ENCODE peak calls at places on chromosomes 2 and 18, in four cellular contexts. One of them, this sample, is unnamed.

GRCh38 chr2:235697041-235697440 is 203.2 kb downstream of the AGAP1 start:
- DNase-seq in AG09309: no peak
- DNase-seq in pancreas: no peak
- DNase-seq in choroid plexus epithelial cell: no peak
- DNase-seq in this sample: no peak

GRCh38 chr2:15561574-15562344 is 625 bp upstream of the NBAS start:
- DNase-seq in AG09309: no peak
- DNase-seq in pancreas: no peak
- DNase-seq in choroid plexus epithelial cell: peak
- DNase-seq in this sample: no peak

GRCh38 chr18:26133652-26134051 is at the start of gene PSMA8:
- DNase-seq in AG09309: no peak
- DNase-seq in pancreas: peak
- DNase-seq in choroid plexus epithelial cell: peak
- DNase-seq in this sample: no peak

GRCh38 chr2:205771063-205771462 is 88.8 kb downstream of the NRP2 start:
- DNase-seq in AG09309: no peak
- DNase-seq in pancreas: no peak
- DNase-seq in choroid plexus epithelial cell: peak
- DNase-seq in this sample: peak

GRCh38 chr2:24513672-24514071 is 22.6 kb downstream of the NCOA1 start:
- DNase-seq in AG09309: no peak
- DNase-seq in pancreas: no peak
- DNase-seq in choroid plexus epithelial cell: peak
- DNase-seq in this sample: no peak

GRCh38 chr2:41647468-41648042 is 400.3 kb upstream of the PKDCC start:
- DNase-seq in AG09309: no peak
- DNase-seq in pancreas: no peak
- DNase-seq in choroid plexus epithelial cell: no peak
- DNase-seq in this sample: no peak

GRCh38 chr2:1638281-1638860 is 105.9 kb downstream of the PXDN start:
- DNase-seq in AG09309: no peak
- DNase-seq in pancreas: no peak
- DNase-seq in choroid plexus epithelial cell: peak
- DNase-seq in this sample: no peak

GRCh38 chr2:11129598-11130449 is 25.4 kb upstream of the SLC66A3 start:
- DNase-seq in AG09309: no peak
- DNase-seq in pancreas: peak
- DNase-seq in choroid plexus epithelial cell: peak
- DNase-seq in this sample: no peak

GRCh38 chr2:3168230-3168891 is 209.3 kb downstream of the EIPR1 start:
- DNase-seq in AG09309: peak
- DNase-seq in pancreas: no peak
- DNase-seq in choroid plexus epithelial cell: peak
- DNase-seq in this sample: no peak

GRCh38 chr2:207934720-207935119 is 90.6 kb downstream of the PLEKHM3 start:
- DNase-seq in AG09309: no peak
- DNase-seq in pancreas: no peak
- DNase-seq in choroid plexus epithelial cell: no peak
- DNase-seq in this sample: no peak

GRCh38 chr2:127719301-127720218 is 18.3 kb downstream of the SFT2D3 start:
- DNase-seq in AG09309: no peak
- DNase-seq in pancreas: no peak
- DNase-seq in choroid plexus epithelial cell: no peak
- DNase-seq in this sample: no peak

GRCh38 chr2:100703744-100704143 is 116.2 kb upstream of the NPAS2 start:
- DNase-seq in AG09309: no peak
- DNase-seq in pancreas: no peak
- DNase-seq in choroid plexus epithelial cell: no peak
- DNase-seq in this sample: no peak

GRCh38 chr2:241935314-241935713 is 65.8 kb downstream of the RTP5 start:
- DNase-seq in AG09309: peak
- DNase-seq in pancreas: no peak
- DNase-seq in choroid plexus epithelial cell: peak
- DNase-seq in this sample: no peak

GRCh38 chr18:9615973-9616559 is 1.7 kb upstream of the PPP4R1 start:
- DNase-seq in AG09309: no peak
- DNase-seq in pancreas: no peak
- DNase-seq in choroid plexus epithelial cell: no peak
- DNase-seq in this sample: no peak

GRCh38 chr2:161044095-161044874 is 115.9 kb upstream of the TANK start:
- DNase-seq in AG09309: no peak
- DNase-seq in pancreas: no peak
- DNase-seq in choroid plexus epithelial cell: peak
- DNase-seq in this sample: no peak

GRCh38 chr2:71306762-71307161 is 24.8 kb upstream of the ZNF638 start:
- DNase-seq in AG09309: peak
- DNase-seq in pancreas: no peak
- DNase-seq in choroid plexus epithelial cell: no peak
- DNase-seq in this sample: no peak

GRCh38 chr2:177254433-177255226 is 9.9 kb downstream of the NFE2L2 start:
- DNase-seq in AG09309: no peak
- DNase-seq in pancreas: no peak
- DNase-seq in choroid plexus epithelial cell: peak
- DNase-seq in this sample: no peak

GRCh38 chr2:175576875-175577274 is 395.4 kb upstream of the ATP5MC3 start:
- DNase-seq in AG09309: no peak
- DNase-seq in pancreas: no peak
- DNase-seq in choroid plexus epithelial cell: no peak
- DNase-seq in this sample: no peak

GRCh38 chr18:66346833-66347595 is 256.9 kb downstream of the CDH19 start:
- DNase-seq in AG09309: no peak
- DNase-seq in pancreas: no peak
- DNase-seq in choroid plexus epithelial cell: no peak
- DNase-seq in this sample: no peak

GRCh38 chr2:12441750-12442626 is 274.7 kb upstream of the TRIB2 start:
- DNase-seq in AG09309: no peak
- DNase-seq in pancreas: no peak
- DNase-seq in choroid plexus epithelial cell: no peak
- DNase-seq in this sample: peak

GRCh38 chr2:135164431-135164830 is 112.3 kb downstream of the RAB3GAP1 start:
- DNase-seq in AG09309: peak
- DNase-seq in pancreas: no peak
- DNase-seq in choroid plexus epithelial cell: peak
- DNase-seq in this sample: peak

GRCh38 chr18:74739926-74740325 is 142.3 kb downstream of the ZNF407 start:
- DNase-seq in AG09309: no peak
- DNase-seq in pancreas: no peak
- DNase-seq in choroid plexus epithelial cell: no peak
- DNase-seq in this sample: no peak

GRCh38 chr2:118102433-118103082 is 14.3 kb downstream of the INSIG2 start:
- DNase-seq in AG09309: no peak
- DNase-seq in pancreas: no peak
- DNase-seq in choroid plexus epithelial cell: no peak
- DNase-seq in this sample: no peak

GRCh38 chr18:54791657-54792056 is 36.6 kb upstream of the RAB27B start:
- DNase-seq in AG09309: no peak
- DNase-seq in pancreas: no peak
- DNase-seq in choroid plexus epithelial cell: no peak
- DNase-seq in this sample: no peak

GRCh38 chr2:152715854-152716428 is 1.3 kb downstream of the PRPF40A start:
- DNase-seq in AG09309: no peak
- DNase-seq in pancreas: no peak
- DNase-seq in choroid plexus epithelial cell: peak
- DNase-seq in this sample: no peak

GRCh38 chr2:3147641-3148530 is 229.7 kb downstream of the EIPR1 start:
- DNase-seq in AG09309: no peak
- DNase-seq in pancreas: no peak
- DNase-seq in choroid plexus epithelial cell: no peak
- DNase-seq in this sample: no peak

GRCh38 chr2:65294701-65295100 is 67.1 kb downstream of the ACTR2 start:
- DNase-seq in AG09309: no peak
- DNase-seq in pancreas: no peak
- DNase-seq in choroid plexus epithelial cell: no peak
- DNase-seq in this sample: no peak

GRCh38 chr2:44295636-44296359 is 20.5 kb downstream of the SLC3A1 start:
- DNase-seq in AG09309: no peak
- DNase-seq in pancreas: no peak
- DNase-seq in choroid plexus epithelial cell: no peak
- DNase-seq in this sample: no peak

GRCh38 chr2:235977445-235977844 is 190.7 kb downstream of the GBX2 start:
- DNase-seq in AG09309: no peak
- DNase-seq in pancreas: no peak
- DNase-seq in choroid plexus epithelial cell: no peak
- DNase-seq in this sample: no peak

GRCh38 chr2:170973492-170974303 is 44.6 kb downstream of the GORASP2 start:
- DNase-seq in AG09309: peak
- DNase-seq in pancreas: peak
- DNase-seq in choroid plexus epithelial cell: peak
- DNase-seq in this sample: peak

GRCh38 chr2:134120160-134120717 is 133.6 kb upstream of the MGAT5 start:
- DNase-seq in AG09309: no peak
- DNase-seq in pancreas: peak
- DNase-seq in choroid plexus epithelial cell: no peak
- DNase-seq in this sample: no peak

GRCh38 chr2:222424281-222424728 is at the start of gene SGPP2:
- DNase-seq in AG09309: no peak
- DNase-seq in pancreas: peak
- DNase-seq in choroid plexus epithelial cell: no peak
- DNase-seq in this sample: no peak

GRCh38 chr2:202178342-202178958 is 59.9 kb downstream of the SUMO1 start:
- DNase-seq in AG09309: peak
- DNase-seq in pancreas: no peak
- DNase-seq in choroid plexus epithelial cell: peak
- DNase-seq in this sample: peak

GRCh38 chr2:46050027-46050426 is 247.2 kb upstream of the EPAS1 start:
- DNase-seq in AG09309: no peak
- DNase-seq in pancreas: no peak
- DNase-seq in choroid plexus epithelial cell: no peak
- DNase-seq in this sample: no peak

GRCh38 chr2:12120281-12121150 is 374.1 kb downstream of the LPIN1 start:
- DNase-seq in AG09309: peak
- DNase-seq in pancreas: no peak
- DNase-seq in choroid plexus epithelial cell: peak
- DNase-seq in this sample: no peak

DNA sequence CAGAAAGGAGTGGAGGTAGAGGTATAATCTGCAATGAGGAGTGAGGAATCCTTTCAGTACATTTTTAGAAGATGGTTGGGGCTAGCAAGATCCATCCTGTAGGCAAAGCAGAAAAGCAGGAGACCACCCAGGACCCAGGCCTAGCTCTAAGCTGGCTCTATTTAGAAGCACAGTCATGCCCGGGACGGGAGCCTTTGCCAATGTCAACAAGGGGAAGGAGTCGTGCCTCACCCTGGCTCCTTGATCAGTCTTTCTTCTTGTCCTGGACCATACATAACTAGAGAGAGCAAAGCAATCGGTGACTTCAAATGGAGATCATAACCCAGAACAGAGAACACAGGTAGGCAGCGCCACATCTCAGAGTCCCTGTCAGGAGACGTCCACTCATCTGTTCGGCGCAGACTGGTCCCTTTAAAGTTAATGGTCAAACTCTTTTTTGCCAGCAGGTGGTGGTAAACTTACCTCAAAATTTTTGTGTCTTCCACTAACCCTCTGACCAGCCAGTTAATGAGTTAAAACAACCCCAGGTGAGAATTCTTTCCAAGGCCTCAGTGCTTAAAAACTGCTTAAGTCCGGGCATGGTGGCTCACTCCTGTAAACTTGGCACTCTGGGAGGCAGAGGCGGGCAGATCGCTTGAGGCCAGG is 8.0 kb downstream of the MC5R start:
- DNase-seq in AG09309: no peak
- DNase-seq in pancreas: no peak
- DNase-seq in choroid plexus epithelial cell: no peak
- DNase-seq in this sample: no peak
- TF ChIP-seq CTCF in AG09309: no peak
- TF ChIP-seq CTCF in pancreas: no peak
- TF ChIP-seq CTCF in choroid plexus epithelial cell: no peak
- TF ChIP-seq CTCF in this sample: peak

GRCh38 chr2:109218087-109218791 is 89.2 kb downstream of the SH3RF3 start:
- DNase-seq in AG09309: no peak
- DNase-seq in pancreas: no peak
- DNase-seq in choroid plexus epithelial cell: no peak
- DNase-seq in this sample: no peak
- H3K4me3 ChIP-seq in AG09309: no peak
- H3K4me3 ChIP-seq in pancreas: no peak
- H3K4me3 ChIP-seq in choroid plexus epithelial cell: no peak
- H3K4me3 ChIP-seq in this sample: no peak

GRCh38 chr2:111134082-111134481 is 13.4 kb downstream of the BCL2L11 start:
- DNase-seq in AG09309: no peak
- DNase-seq in pancreas: no peak
- DNase-seq in choroid plexus epithelial cell: no peak
- DNase-seq in this sample: no peak
- TF ChIP-seq CTCF in AG09309: no peak
- TF ChIP-seq CTCF in pancreas: peak
- TF ChIP-seq CTCF in choroid plexus epithelial cell: no peak
- TF ChIP-seq CTCF in this sample: no peak

DNA sequence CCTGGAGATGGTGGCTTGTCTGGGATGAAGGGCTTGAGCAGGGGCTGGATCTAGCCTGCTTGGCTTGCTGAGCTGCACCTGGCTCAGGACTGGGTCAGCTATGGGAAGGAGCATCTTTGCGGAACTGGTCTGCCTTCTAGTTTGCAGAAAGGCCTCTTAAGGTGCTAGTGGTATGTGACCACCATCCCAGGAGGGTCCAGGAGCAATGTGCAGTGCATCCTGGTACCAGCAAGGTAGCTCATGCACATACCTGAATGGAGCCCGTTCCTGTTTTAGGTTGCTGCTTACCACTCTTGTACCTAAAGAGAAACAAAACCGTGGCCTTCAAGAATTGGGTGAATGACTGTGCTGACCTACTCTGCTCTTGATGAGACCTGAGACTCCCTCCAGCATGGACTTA is 118.6 kb upstream of the PELI1 start:
- DNase-seq in AG09309: no peak
- DNase-seq in pancreas: no peak
- DNase-seq in choroid plexus epithelial cell: no peak
- DNase-seq in this sample: no peak
- H3K4me3 ChIP-seq in AG09309: no peak
- H3K4me3 ChIP-seq in pancreas: no peak
- H3K4me3 ChIP-seq in choroid plexus epithelial cell: no peak
- H3K4me3 ChIP-seq in this sample: no peak

DNA sequence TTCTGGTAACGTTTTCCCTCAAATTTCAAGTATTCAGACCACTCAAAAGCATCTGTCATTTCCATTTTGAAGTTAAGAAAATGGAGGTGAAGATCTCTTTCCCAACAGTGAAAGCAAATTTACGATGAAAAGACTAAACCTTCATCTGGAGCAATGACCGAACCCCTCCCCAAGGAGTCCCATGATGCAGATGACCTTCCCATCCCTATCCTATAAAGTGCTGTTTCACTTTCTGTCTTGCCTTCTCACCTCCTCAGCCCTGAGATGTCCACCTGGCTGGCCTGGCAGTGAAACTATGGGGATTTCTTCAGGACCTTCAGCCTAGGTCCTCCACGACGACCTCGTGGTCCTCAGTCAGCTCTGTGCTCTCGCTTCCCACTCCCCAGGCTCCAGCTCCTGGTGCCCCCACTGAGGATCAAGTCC is 925 bp upstream of the NPC1 start:
- DNase-seq in AG09309: no peak
- DNase-seq in pancreas: no peak
- DNase-seq in choroid plexus epithelial cell: no peak
- DNase-seq in this sample: no peak
- TF ChIP-seq CTCF in AG09309: no peak
- TF ChIP-seq CTCF in pancreas: no peak
- TF ChIP-seq CTCF in choroid plexus epithelial cell: no peak
- TF ChIP-seq CTCF in this sample: no peak

This sample was measured in LNCaP clone FGC.